ENCODE peak calls at places on chromosomes 7 and 10, in five cellular contexts. A is NCI-H1105; L is NCI-H2081; O is activated T-helper 1 cell treated with anti-CD3 and anti-CD28 coated beads, Interleukin-12 subunit alpha, Interleukin-12 subunit beta, Interleukin-2, Interleukin-4 antibody, amounts not matched to agents 30 ng/mL and 10 ng/mL and 1 ng/mL, durations not matched to agents 14 hours and 24 hours and 36 hours; B is nephron progenitor cell. R is an unnamed sample.

GRCh38 chr10:103958996-103959395 is 7.9 kb upstream of the SLK start:
- DNase-seq in A (no peak), L (no peak), O (no peak), B (no peak), R (no peak)

GRCh38 chr7:34900891-34901493 is 136.3 kb downstream of the DPY19L1 start:
- DNase-seq in A (no peak), L (no peak), O (no peak), B (no peak), R (no peak)

GRCh38 chr7:131556055-131556911 is at the start of gene PODXL:
- DNase-seq in A (peak), L (peak), O (peak), B (peak), R (peak)

GRCh38 chr10:71068811-71069411 is 143.5 kb upstream of the UNC5B start:
- DNase-seq in A (no peak), L (no peak), O (no peak), B (no peak), R (no peak)

GRCh38 chr10:47025253-47025539 is 114.0 kb downstream of the PTPN20 start:
- DNase-seq in A (no peak), L (no peak), O (no peak), B (no peak), R (no peak)

GRCh38 chr10:7233259-7233991 is 177.4 kb downstream of the SFMBT2 start:
- DNase-seq in A (no peak), L (no peak), O (no peak), B (no peak), R (no peak)

GRCh38 chr10:34049887-34050286 is 715.4 kb upstream of the NRP1 start:
- DNase-seq in A (no peak), L (no peak), O (no peak), B (no peak), R (no peak)

GRCh38 chr7:71329030-71329668 is 197.2 kb downstream of the GALNT17 start:
- DNase-seq in A (no peak), L (no peak), O (no peak), B (no peak), R (no peak)

GRCh38 chr7:129098409-129099084 is 43.6 kb upstream of the TNPO3 start:
- DNase-seq in A (no peak), L (no peak), O (no peak), B (no peak), R (no peak)

GRCh38 chr7:84624927-84625326 is 430.3 kb upstream of the SEMA3A start:
- DNase-seq in A (no peak), L (no peak), O (no peak), B (no peak), R (no peak)

GRCh38 chr7:82624337-82624736 is 180.8 kb upstream of the CACNA2D1 start:
- DNase-seq in A (no peak), L (no peak), O (no peak), B (no peak), R (no peak)

GRCh38 chr10:104345941-104346340 is 7.7 kb upstream of the ITPRIP start:
- DNase-seq in A (no peak), L (no peak), O (no peak), B (no peak), R (no peak)

GRCh38 chr7:39554583-39555140 is 11.5 kb upstream of the YAE1 start:
- DNase-seq in A (no peak), L (no peak), O (no peak), B (no peak), R (no peak)

GRCh38 chr7:12212051-12212485 is 974 bp downstream of the TMEM106B start:
- DNase-seq in A (peak), L (peak), O (no peak), B (peak), R (peak)

GRCh38 chr10:27822286-27822685 is 76.7 kb upstream of the MKX start:
- DNase-seq in A (no peak), L (no peak), O (no peak), B (no peak), R (no peak)

GRCh38 chr10:121002586-121003205 is 151.5 kb downstream of the WDR11 start:
- DNase-seq in A (no peak), L (no peak), O (no peak), B (no peak), R (no peak)

GRCh38 chr7:78134256-78134655 is 335.7 kb downstream of the PHTF2 start:
- DNase-seq in A (no peak), L (peak), O (no peak), B (no peak), R (no peak)

GRCh38 chr7:121530251-121531174 is 134.4 kb upstream of the FAM3C start:
- DNase-seq in A (no peak), L (no peak), O (peak), B (no peak), R (no peak)

GRCh38 chr7:36308031-36308430 is 81.6 kb upstream of the ANLN start:
- DNase-seq in A (no peak), L (no peak), O (no peak), B (no peak), R (no peak)

GRCh38 chr7:137454169-137455166 is 110.9 kb upstream of the PTN start:
- DNase-seq in A (peak), L (peak), O (no peak), B (peak), R (peak)

GRCh38 chr10:101690461-101690860 is 4.5 kb downstream of the FBXW4 start:
- DNase-seq in A (no peak), L (no peak), O (no peak), B (no peak), R (no peak)

GRCh38 chr7:124773339-124773738 is 7.7 kb upstream of the GPR37 start:
- DNase-seq in A (no peak), L (no peak), O (no peak), B (no peak), R (no peak)